ENCODE peak calls at places on chromosomes 4 and X, in five cellular contexts. One of them, this sample, is unnamed.

GRCh38 chr4:16669036-16669435 is 229.4 kb downstream of the LDB2 start:
- DNase-seq in BE2C: peak; percentile 54
- DNase-seq in HS-27A: no peak
- DNase-seq in heart right ventricle: no peak
- DNase-seq in PC-3: no peak
- DNase-seq in this sample: no peak

GRCh38 chrX:79704325-79704724 is 310.2 kb upstream of the TBX22 start:
- DNase-seq in BE2C: no peak
- DNase-seq in HS-27A: no peak
- DNase-seq in heart right ventricle: no peak
- DNase-seq in PC-3: no peak
- DNase-seq in this sample: no peak

GRCh38 chr4:93031431-93032098 is 727.8 kb downstream of the GRID2 start:
- DNase-seq in BE2C: no peak
- DNase-seq in HS-27A: no peak
- DNase-seq in heart right ventricle: no peak
- DNase-seq in PC-3: no peak
- DNase-seq in this sample: no peak

GRCh38 chr4:51831133-51831532 is 11.8 kb upstream of the DCUN1D4 start:
- DNase-seq in BE2C: peak; percentile 79
- DNase-seq in HS-27A: no peak
- DNase-seq in heart right ventricle: peak; percentile 53
- DNase-seq in PC-3: peak; percentile 82
- DNase-seq in this sample: no peak

GRCh38 chr4:183130328-183131155 is 31.5 kb downstream of the WWC2 start:
- DNase-seq in BE2C: peak; percentile 61
- DNase-seq in HS-27A: no peak
- DNase-seq in heart right ventricle: peak; percentile 40
- DNase-seq in PC-3: peak; percentile 78
- DNase-seq in this sample: no peak

GRCh38 chrX:47614618-47615017 is 5.0 kb downstream of the SYN1 start:
- DNase-seq in BE2C: no peak
- DNase-seq in HS-27A: no peak
- DNase-seq in heart right ventricle: no peak
- DNase-seq in PC-3: no peak
- DNase-seq in this sample: no peak

GRCh38 chr4:1406416-1406945 is at the start of gene NKX1-1:
- DNase-seq in BE2C: no peak
- DNase-seq in HS-27A: no peak
- DNase-seq in heart right ventricle: no peak
- DNase-seq in PC-3: no peak
- DNase-seq in this sample: no peak

GRCh38 chrX:129015381-129015780 is 507.9 kb downstream of the SMARCA1 start:
- DNase-seq in BE2C: no peak
- DNase-seq in HS-27A: no peak
- DNase-seq in heart right ventricle: no peak
- DNase-seq in PC-3: no peak
- DNase-seq in this sample: no peak

GRCh38 chrX:125203737-125204578 is 115.7 kb upstream of the TEX13C start:
- DNase-seq in BE2C: no peak
- DNase-seq in HS-27A: no peak
- DNase-seq in heart right ventricle: peak; percentile 17
- DNase-seq in PC-3: peak; percentile 37
- DNase-seq in this sample: no peak

GRCh38 chr4:147340111-147340510 is 140.8 kb upstream of the EDNRA start:
- DNase-seq in BE2C: no peak
- DNase-seq in HS-27A: no peak
- DNase-seq in heart right ventricle: no peak
- DNase-seq in PC-3: peak; percentile 62
- DNase-seq in this sample: no peak

GRCh38 chr4:147809171-147809570 is 77.3 kb downstream of the ARHGAP10 start:
- DNase-seq in BE2C: no peak
- DNase-seq in HS-27A: no peak
- DNase-seq in heart right ventricle: no peak
- DNase-seq in PC-3: no peak
- DNase-seq in this sample: no peak

GRCh38 chrX:120499301-120500097 is 30.4 kb upstream of the LAMP2 start:
- DNase-seq in BE2C: no peak
- DNase-seq in HS-27A: no peak
- DNase-seq in heart right ventricle: peak; percentile 11
- DNase-seq in PC-3: no peak
- DNase-seq in this sample: no peak

GRCh38 chrX:55240788-55241187 is 20.6 kb downstream of the PAGE5 start:
- DNase-seq in BE2C: no peak
- DNase-seq in HS-27A: no peak
- DNase-seq in heart right ventricle: no peak
- DNase-seq in PC-3: no peak
- DNase-seq in this sample: no peak

GRCh38 chr4:12399781-12400180 is 971.1 kb upstream of the HS3ST1 start:
- DNase-seq in BE2C: no peak
- DNase-seq in HS-27A: no peak
- DNase-seq in heart right ventricle: no peak
- DNase-seq in PC-3: no peak
- DNase-seq in this sample: no peak

GRCh38 chrX:132393090-132393884 is 95.6 kb downstream of the MBNL3 start:
- DNase-seq in BE2C: no peak
- DNase-seq in HS-27A: no peak
- DNase-seq in heart right ventricle: no peak
- DNase-seq in PC-3: no peak
- DNase-seq in this sample: no peak

GRCh38 chrX:118614150-118614549 is 113.3 kb upstream of the IL13RA1 start:
- DNase-seq in BE2C: no peak
- DNase-seq in HS-27A: no peak
- DNase-seq in heart right ventricle: no peak
- DNase-seq in PC-3: no peak
- DNase-seq in this sample: peak; percentile 46

GRCh38 chr4:83207497-83208105 is 77.0 kb downstream of the COQ2 start:
- DNase-seq in BE2C: no peak
- DNase-seq in HS-27A: peak; percentile 72
- DNase-seq in heart right ventricle: no peak
- DNase-seq in PC-3: peak; percentile 75
- DNase-seq in this sample: no peak

GRCh38 chr4:123836919-123837605 is 440.5 kb downstream of the SPRY1 start:
- DNase-seq in BE2C: no peak
- DNase-seq in HS-27A: no peak
- DNase-seq in heart right ventricle: no peak
- DNase-seq in PC-3: peak; percentile 39
- DNase-seq in this sample: no peak

GRCh38 chrX:134244043-134244442 is 7.1 kb downstream of the CCDC160 start:
- DNase-seq in BE2C: no peak
- DNase-seq in HS-27A: no peak
- DNase-seq in heart right ventricle: no peak
- DNase-seq in PC-3: peak; percentile 81
- DNase-seq in this sample: no peak

GRCh38 chr4:156725257-156725656 is 246.3 kb downstream of the PDGFC start:
- DNase-seq in BE2C: no peak
- DNase-seq in HS-27A: no peak
- DNase-seq in heart right ventricle: peak; percentile 65
- DNase-seq in PC-3: no peak
- DNase-seq in this sample: no peak

GRCh38 chr4:146338512-146338911 is 124.2 kb downstream of the REELD1 start:
- DNase-seq in BE2C: no peak
- DNase-seq in HS-27A: no peak
- DNase-seq in heart right ventricle: no peak
- DNase-seq in PC-3: no peak
- DNase-seq in this sample: no peak

GRCh38 chr4:119005888-119006287 is 117.2 kb downstream of the SYNPO2 start:
- DNase-seq in BE2C: no peak
- DNase-seq in HS-27A: no peak
- DNase-seq in heart right ventricle: no peak
- DNase-seq in PC-3: no peak
- DNase-seq in this sample: no peak

GRCh38 chr4:64777286-64777685 is 368.0 kb upstream of the TECRL start:
- DNase-seq in BE2C: no peak
- DNase-seq in HS-27A: no peak
- DNase-seq in heart right ventricle: no peak
- DNase-seq in PC-3: peak; percentile 7
- DNase-seq in this sample: no peak

GRCh38 chr4:2373532-2373931 is 44.9 kb downstream of the ZFYVE28 start:
- DNase-seq in BE2C: no peak
- DNase-seq in HS-27A: no peak
- DNase-seq in heart right ventricle: no peak
- DNase-seq in PC-3: no peak
- DNase-seq in this sample: no peak

GRCh38 chr4:128974203-128974602 is 119.1 kb downstream of the SCLT1 start:
- DNase-seq in BE2C: peak; percentile 65
- DNase-seq in HS-27A: no peak
- DNase-seq in heart right ventricle: no peak
- DNase-seq in PC-3: no peak
- DNase-seq in this sample: no peak

GRCh38 chr4:80101768-80102116 is 28.7 kb upstream of the ANTXR2 start:
- DNase-seq in BE2C: no peak
- DNase-seq in HS-27A: no peak
- DNase-seq in heart right ventricle: no peak
- DNase-seq in PC-3: peak; percentile 74
- DNase-seq in this sample: no peak

GRCh38 chr4:10058371-10058770 is 37.1 kb upstream of the SLC2A9 start:
- DNase-seq in BE2C: no peak
- DNase-seq in HS-27A: no peak
- DNase-seq in heart right ventricle: no peak
- DNase-seq in PC-3: no peak
- DNase-seq in this sample: no peak

GRCh38 chrX:17167915-17168314 is 207.1 kb upstream of the NHS start:
- DNase-seq in BE2C: no peak
- DNase-seq in HS-27A: no peak
- DNase-seq in heart right ventricle: no peak
- DNase-seq in PC-3: no peak
- DNase-seq in this sample: no peak